ENCODE peak calls at places on chromosomes 7 and 10, in nine cellular contexts. P is IMR-90, B is A549, E is HCT116, S is HepG2, J is breast epithelium, I is right lobe of liver, K is spleen, V is body of pancreas. W is an unnamed sample.

GRCh38 chr10:111126981-111127848 is 50.4 kb downstream of the ADRA2A start:
- DNase-seq in J (no peak), P (no peak), V (no peak), K (no peak), S (no peak), I (no peak), B (no peak), E (no peak), W (no peak)

GRCh38 chr7:128940494-128941322 is 3.0 kb downstream of the IRF5 start:
- DNase-seq in K (peak), S (no peak), I (peak), V (no peak), P (no peak), E (no peak), B (no peak), J (no peak), W (no peak)

GRCh38 chr7:80942261-80943041 is 23.6 kb upstream of the SEMA3C start:
- DNase-seq in V (peak), B (peak), J (peak), I (no peak), S (peak), E (peak), K (no peak), P (peak), W (peak)

GRCh38 chr7:151716339-151716722 is 160.6 kb downstream of the PRKAG2 start:
- DNase-seq in E (no peak), J (no peak), B (no peak), V (peak), I (no peak), P (no peak), K (no peak), S (no peak), W (no peak)

GRCh38 chr10:26448706-26449435 is 10.7 kb downstream of the APBB1IP start:
- DNase-seq in E (no peak), V (no peak), B (no peak), I (no peak), K (no peak), P (no peak), S (no peak), J (no peak), W (no peak)

GRCh38 chr7:106618480-106618879 is 42.5 kb downstream of the CCDC71L start:
- DNase-seq in V (no peak), P (peak), B (no peak), I (no peak), S (no peak), E (no peak), J (no peak), K (no peak), W (no peak)

GRCh38 chr7:83732305-83732704 is 83.4 kb upstream of the SEMA3E start:
- DNase-seq in B (no peak), P (no peak), K (no peak), S (no peak), V (no peak), J (no peak), E (no peak), I (no peak), W (no peak)

GRCh38 chr10:96125142-96125515 is 5.0 kb upstream of the ZNF518A start:
- DNase-seq in S (peak), I (no peak), J (no peak), V (no peak), E (no peak), P (peak), B (no peak), K (no peak), W (no peak)

GRCh38 chr7:66629222-66629658 is 559 bp downstream of the KCTD7 start:
- DNase-seq in J (no peak), I (peak), B (no peak), E (no peak), S (no peak), P (no peak), V (no peak), K (peak), W (no peak)
- TF ChIP-seq POLR2A in J (no peak), I (no peak), B (no peak), E (no peak), S (no peak), P (no peak), V (no peak), K (no peak), W (no peak)

GRCh38 chr7:44884553-44885393 is 557 bp downstream of the PURB start:
- DNase-seq in J (peak), I (peak), B (peak), K (peak), S (no peak), P (peak), E (no peak), V (peak), W (peak)
- TF ChIP-seq POLR2A in J (no peak), I (no peak), B (no peak), K (no peak), S (no peak), P (peak), E (no peak), V (no peak), W (no peak)

GRCh38 chr10:118237930-118238329 is 104.2 kb downstream of the FAM204A start:
- DNase-seq in I (no peak), V (no peak), P (no peak), E (no peak), S (no peak), B (no peak), J (no peak), K (no peak), W (no peak)

GRCh38 chr10:118238573-118239240 is 103.4 kb downstream of the FAM204A start:
- DNase-seq in K (no peak), P (peak), J (no peak), E (no peak), V (no peak), I (no peak), S (no peak), B (peak), W (no peak)

DNA sequence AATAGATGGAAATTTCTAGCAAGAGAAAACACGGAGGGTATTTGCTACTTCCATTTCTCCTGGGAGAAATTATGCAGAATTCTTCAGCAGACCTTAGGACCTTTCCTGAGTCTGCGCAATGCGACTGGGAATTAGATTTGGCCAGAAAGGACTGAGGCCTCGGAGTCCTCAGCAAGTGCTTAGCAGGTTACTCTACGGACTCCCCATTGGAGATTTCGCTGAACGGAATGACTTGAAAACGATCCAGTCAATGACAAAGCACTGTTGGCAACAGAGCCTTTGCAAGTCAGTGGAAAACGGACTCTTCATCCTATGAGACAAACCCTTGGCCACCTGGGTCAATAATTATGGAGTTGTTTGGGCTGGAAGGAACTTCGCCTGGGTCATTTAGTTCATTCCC is 107.5 kb downstream of the FAM204A start:
- DNase-seq in J (no peak), S (no peak), B (no peak), K (no peak), I (no peak), E (no peak), V (no peak), P (no peak), W (no peak)
- TF ChIP-seq POLR2A in J (no peak), S (no peak), B (no peak), K (no peak), I (no peak), E (no peak), V (no peak), P (no peak), W (no peak)

GRCh38 chr7:92910076-92910475 is 73.7 kb upstream of the CDK6 start:
- DNase-seq in S (no peak), V (no peak), P (no peak), E (no peak), B (no peak), K (no peak), I (no peak), J (no peak), W (no peak)

GRCh38 chr7:92898798-92899197 is 62.4 kb upstream of the CDK6 start:
- DNase-seq in I (no peak), V (no peak), P (no peak), J (no peak), S (no peak), E (no peak), K (no peak), B (no peak), W (no peak)

GRCh38 chr7:92904292-92905131 is 68.1 kb upstream of the CDK6 start:
- DNase-seq in B (peak), J (no peak), S (peak), I (no peak), P (peak), V (no peak), K (peak), E (peak), W (no peak)
- TF ChIP-seq POLR2A in B (no peak), J (no peak), S (no peak), I (no peak), P (no peak), V (no peak), K (no peak), E (no peak), W (no peak)

DNA sequence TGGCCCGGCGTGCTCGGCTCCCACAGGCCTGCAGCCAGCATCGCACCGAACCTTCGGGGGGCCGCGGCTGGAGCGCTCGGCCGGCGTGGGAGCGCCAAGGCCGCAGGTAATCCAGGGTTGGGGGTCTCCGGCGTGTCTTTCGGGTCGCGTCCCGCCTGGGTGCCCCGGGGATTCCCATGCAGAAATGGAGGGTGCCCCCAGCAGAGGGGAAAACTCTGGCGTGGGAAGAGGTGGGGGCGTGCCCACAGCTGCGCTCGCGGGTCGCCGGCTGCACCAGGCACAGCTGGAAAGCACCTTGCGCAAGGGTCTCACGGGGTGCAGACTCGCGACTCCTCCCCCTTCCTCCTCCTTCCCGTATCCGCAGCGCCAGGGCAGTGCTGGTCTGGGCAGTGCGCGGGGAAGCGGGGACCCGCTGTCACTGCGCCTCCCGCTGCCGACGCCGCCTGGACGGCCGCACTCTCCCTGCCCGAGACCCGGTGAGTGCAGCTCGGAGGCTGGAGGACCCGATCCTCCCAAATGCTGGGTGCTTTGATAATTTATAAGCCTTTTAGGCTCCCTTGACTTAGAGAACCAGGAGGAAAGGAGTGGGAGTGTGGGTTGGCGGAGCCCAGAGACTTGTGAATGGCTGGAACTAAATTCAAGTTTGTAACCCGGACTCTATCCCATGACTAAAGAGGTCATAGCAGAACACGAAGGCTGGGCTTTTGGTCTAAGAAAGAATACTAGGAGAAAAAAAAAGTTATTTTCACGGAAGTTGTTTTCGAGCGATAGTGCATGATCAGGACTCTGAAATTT is 486 bp downstream of the MAP3K8 start:
- DNase-seq in E (peak), I (peak), S (peak), V (peak), B (peak), K (peak), P (peak), J (peak), W (peak)
- TF ChIP-seq POLR2A in E (no peak), I (peak), S (peak), V (peak), B (peak), K (peak), P (no peak), J (peak), W (peak)

DNA sequence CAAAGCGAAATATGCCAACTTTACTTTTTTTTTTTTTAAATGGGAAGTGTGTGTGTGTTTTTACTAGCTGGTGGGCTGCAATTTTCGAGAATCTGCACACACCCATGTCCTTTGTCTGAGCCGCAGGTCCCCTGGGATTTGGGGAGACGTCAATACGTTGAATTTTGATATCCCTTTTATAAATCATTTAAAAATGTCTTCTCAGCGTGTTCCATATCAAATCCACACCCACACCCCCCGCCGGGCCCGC is 404 bp upstream of the FMC1 start:
- DNase-seq in J (no peak), I (no peak), K (peak), S (no peak), E (no peak), P (no peak), B (no peak), V (no peak), W (peak)
- TF ChIP-seq POLR2A in J (no peak), I (no peak), K (no peak), S (peak), E (no peak), P (no peak), B (no peak), V (no peak), W (no peak)

GRCh38 chr10:132536964-132537712 is 449 bp upstream of the INPP5A start:
- DNase-seq in K (peak), J (peak), S (peak), I (peak), B (peak), V (peak), P (peak), E (peak), W (peak)
- TF ChIP-seq POLR2A in K (peak), J (no peak), S (peak), I (peak), B (peak), V (peak), P (no peak), E (peak), W (peak)

GRCh38 chr7:149028346-149029109 is at the start of gene PDIA4:
- DNase-seq in B (peak), J (peak), I (peak), E (peak), P (peak), V (peak), K (peak), S (peak), W (peak)
- TF ChIP-seq POLR2A in B (peak), J (peak), I (peak), E (peak), P (peak), V (peak), K (no peak), S (peak), W (peak)

GRCh38 chr10:11163990-11164805 is 146.5 kb downstream of the CELF2 start:
- DNase-seq in I (no peak), B (no peak), K (peak), P (no peak), J (no peak), V (no peak), E (no peak), S (no peak), W (no peak)
- TF ChIP-seq POLR2A in I (no peak), B (no peak), K (no peak), P (no peak), J (no peak), V (no peak), E (no peak), S (no peak), W (no peak)

W was measured in ovary.